ENCODE peak calls at places on chromosomes 16 and 17, in six cellular contexts. C is endothelial cell of umbilical vein, E is spleen, F is sigmoid colon, H is prostate gland, Q is HepG2. G is an unnamed sample. For H3K9me3, the result is how much of the 10 kb centered on the place peaks cover.

GRCh38 chr16:47711809-47712208 is 250.7 kb downstream of the PHKB start:
- DNase-seq in C (no peak), E (no peak), F (no peak), H (no peak), Q (no peak), G (no peak)

GRCh38 chr16:60142991-60143705 is 1409.0 kb upstream of the GOT2 start:
- DNase-seq in C (peak), E (no peak), F (no peak), H (no peak), Q (no peak), G (no peak)

GRCh38 chr17:63171428-63172205 is 205.6 kb downstream of the TANC2 start:
- DNase-seq in C (peak), E (no peak), F (no peak), H (no peak), Q (no peak), G (peak)

GRCh38 chr17:34547453-34548063 is 31.8 kb upstream of the TMEM132E start:
- DNase-seq in C (no peak), E (no peak), F (no peak), H (no peak), Q (no peak), G (no peak)

GRCh38 chr16:307691-308312 is 24.8 kb downstream of the PDIA2 start:
- DNase-seq in C (no peak), E (peak), F (no peak), H (no peak), Q (no peak), G (no peak)

GRCh38 chr16:88772871-88773811 is 11.9 kb downstream of the PIEZO1 start:
- DNase-seq in C (no peak), E (no peak), F (peak), H (no peak), Q (no peak), G (no peak)

GRCh38 chr17:15184872-15185624 is 80.1 kb downstream of the PMP22 start:
- DNase-seq in C (no peak), E (no peak), F (no peak), H (no peak), Q (no peak), G (no peak)

GRCh38 chr16:30110661-30111060 is 2.7 kb downstream of the GDPD3 start:
- DNase-seq in C (no peak), E (no peak), F (no peak), H (no peak), Q (no peak), G (no peak)

GRCh38 chr16:57341441-57342303 is 16.9 kb upstream of the CCL22 start:
- DNase-seq in C (no peak), E (no peak), F (no peak), H (peak), Q (no peak), G (no peak)

GRCh38 chr16:55465077-55465896 is 13.7 kb upstream of the MMP2 start:
- DNase-seq in C (peak), E (peak), F (peak), H (peak), Q (peak), G (peak)

GRCh38 chr17:47702391-47702995 is 8.5 kb downstream of the TBKBP1 start:
- DNase-seq in C (no peak), E (peak), F (no peak), H (no peak), Q (no peak), G (no peak)

GRCh38 chr17:34542700-34543336 is 36.6 kb upstream of the TMEM132E start:
- DNase-seq in C (peak), E (no peak), F (no peak), H (peak), Q (no peak), G (no peak)

GRCh38 chr17:6328279-6328678 is 106.6 kb downstream of the AIPL1 start:
- DNase-seq in C (peak), E (no peak), F (no peak), H (no peak), Q (no peak), G (no peak)

GRCh38 chr17:65163990-65164495 is 26.9 kb downstream of the RGS9 start:
- DNase-seq in C (no peak), E (peak), F (no peak), H (no peak), Q (peak), G (no peak)

GRCh38 chr17:45953561-45953960 is 45.5 kb upstream of the STH start:
- DNase-seq in C (no peak), E (no peak), F (no peak), H (no peak), Q (no peak), G (no peak)

DNA sequence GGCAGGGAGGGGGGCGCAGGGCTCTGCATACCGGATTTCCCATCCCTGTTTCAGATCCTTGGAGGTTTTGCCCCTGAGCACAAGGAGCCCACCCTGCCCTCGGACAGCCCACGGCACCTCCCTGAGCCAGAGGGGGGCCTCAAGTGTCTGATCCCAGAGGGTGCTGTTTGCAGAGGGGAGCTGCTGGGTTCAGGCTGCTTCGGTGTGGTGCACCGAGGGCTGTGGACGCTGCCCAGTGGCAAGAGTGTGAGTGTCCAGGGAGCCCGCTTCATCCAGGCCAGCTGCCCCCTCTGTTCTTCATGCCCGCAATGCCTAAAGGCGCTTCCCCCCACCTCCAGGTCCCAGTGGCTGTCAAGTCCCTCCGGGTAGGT is 2.5 kb downstream of the TNK1 start:
- DNase-seq in C (no peak), E (no peak), F (no peak), H (no peak), Q (no peak), G (no peak)
- TF ChIP-seq POLR2AphosphoS5 in C (no peak), E (no peak), F (no peak), H (no peak), Q (no peak), G (no peak)

GRCh38 chr16:35733278-35733965 is 2274.0 kb downstream of the TP53TG3F start:
- DNase-seq in C (no peak), E (no peak), F (no peak), H (no peak), Q (no peak), G (no peak)
- H3K9me3 ChIP-seq in C (under half), E (half or more), F (under half), H (under half), Q (half or more), G (under half)

GRCh38 chr17:80480248-80480647 is 3.8 kb upstream of the NPTX1 start:
- DNase-seq in C (no peak), E (no peak), F (no peak), H (no peak), Q (no peak), G (no peak)

GRCh38 chr17:80476877-80477646 is 655 bp upstream of the NPTX1 start:
- DNase-seq in C (no peak), E (no peak), F (no peak), H (no peak), Q (no peak), G (no peak)

GRCh38 chr17:80477647-80478478 is 1.5 kb upstream of the NPTX1 start:
- DNase-seq in C (peak), E (no peak), F (peak), H (no peak), Q (no peak), G (no peak)

GRCh38 chr17:80479246-80479566 is 2.8 kb upstream of the NPTX1 start:
- DNase-seq in C (no peak), E (no peak), F (no peak), H (no peak), Q (no peak), G (no peak)

DNA sequence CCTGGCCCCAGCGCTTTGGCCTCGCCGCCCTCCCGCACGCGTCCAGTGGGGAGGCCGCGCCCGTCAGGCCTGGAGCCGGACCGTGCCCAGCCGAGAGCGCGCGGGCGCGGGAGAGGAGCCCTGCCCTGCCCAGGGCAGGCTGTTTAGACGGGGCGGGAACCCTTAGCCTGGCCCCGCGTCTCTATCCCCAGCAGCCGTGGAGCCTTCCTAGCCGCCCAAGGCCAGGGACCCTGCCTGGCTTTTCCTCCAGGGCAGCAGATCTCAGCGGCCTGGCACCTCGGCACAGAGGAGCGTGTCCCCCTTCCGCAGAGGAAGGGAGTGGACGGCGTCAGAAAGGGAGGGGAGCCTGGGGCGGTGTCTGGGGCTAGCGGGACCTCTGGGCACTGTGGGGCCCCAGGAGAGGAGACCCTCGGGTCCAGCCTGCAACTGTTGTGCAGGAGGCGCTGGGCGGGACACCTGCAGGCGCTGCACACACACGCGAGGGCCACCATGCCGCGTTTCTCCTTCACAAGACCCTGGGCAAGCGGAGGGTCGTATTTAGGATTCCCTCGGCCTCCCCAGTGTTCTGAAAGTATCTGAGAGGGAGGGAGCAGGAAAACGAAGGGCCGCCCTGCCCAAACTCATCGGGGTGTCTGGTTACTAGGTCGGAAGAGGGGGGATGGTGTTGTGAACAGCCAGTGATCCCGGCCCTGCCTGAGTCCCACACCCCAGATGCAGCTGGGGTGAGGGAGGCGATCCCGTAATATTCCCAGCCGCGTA is 2.3 kb upstream of the NPTX1 start:
- DNase-seq in C (no peak), E (no peak), F (no peak), H (no peak), Q (no peak), G (no peak)
- TF ChIP-seq POLR2AphosphoS5 in C (no peak), E (no peak), F (no peak), H (no peak), Q (no peak), G (no peak)

GRCh38 chr17:16551878-16552636 is 16.9 kb downstream of the ZNF287 start:
- DNase-seq in C (no peak), E (no peak), F (no peak), H (no peak), Q (no peak), G (no peak)
- H3K9me3 ChIP-seq in C (under half), E (half or more), F (half or more), H (under half), Q (half or more), G (under half)